ENCODE peak calls at places on chromosomes 6 and 20, in six cellular contexts. B, X, W, K, Q and T are unnamed samples.

GRCh38 chr6:62367601-62368000 is 81.6 kb upstream of the KHDRBS2 start:
- DNase-seq in B (no peak), X (no peak), W (peak; percentile 19), K (no peak), Q (no peak), T (peak; percentile 32)

GRCh38 chr6:79621579-79621978 is 9.6 kb upstream of the SH3BGRL2 start:
- DNase-seq in B (no peak), X (no peak), W (no peak), K (no peak), Q (no peak), T (no peak)

GRCh38 chr6:124870611-124871201 is 91.5 kb upstream of the RNF217 start:
- DNase-seq in B (no peak), X (no peak), W (no peak), K (no peak), Q (no peak), T (no peak)

GRCh38 chr6:42138630-42139619 is 3.5 kb downstream of the C6orf132 start:
- DNase-seq in B (no peak), X (no peak), W (no peak), K (no peak), Q (no peak), T (no peak)

GRCh38 chr6:56954389-56955170 is at the start of gene BEND6:
- DNase-seq in B (peak; percentile 23), X (peak; percentile 80), W (peak; percentile 81), K (peak; percentile 72), Q (peak; percentile 13), T (no peak)

GRCh38 chr20:50798650-50799049 is 3.8 kb downstream of the BCAS4 start:
- DNase-seq in B (no peak), X (no peak), W (no peak), K (no peak), Q (no peak), T (no peak)

GRCh38 chr6:47727391-47727790 is 29.0 kb downstream of the ADGRF4 start:
- DNase-seq in B (no peak), X (no peak), W (no peak), K (no peak), Q (no peak), T (no peak)

GRCh38 chr6:122145741-122146240 is 253.7 kb upstream of the HSF2 start:
- DNase-seq in B (no peak), X (no peak), W (no peak), K (no peak), Q (no peak), T (no peak)

GRCh38 chr6:20737912-20738311 is 203.7 kb downstream of the CDKAL1 start:
- DNase-seq in B (no peak), X (no peak), W (no peak), K (no peak), Q (no peak), T (no peak)

GRCh38 chr20:19932170-19932667 is 84.9 kb upstream of the NAA20 start:
- DNase-seq in B (no peak), X (no peak), W (no peak), K (no peak), Q (no peak), T (no peak)

GRCh38 chr20:7161690-7162089 is 394.2 kb downstream of the BMP2 start:
- DNase-seq in B (no peak), X (no peak), W (no peak), K (no peak), Q (no peak), T (no peak)

GRCh38 chr6:85192186-85192585 is 257.7 kb upstream of the NT5E start:
- DNase-seq in B (no peak), X (no peak), W (no peak), K (no peak), Q (no peak), T (no peak)

GRCh38 chr6:88629838-88630462 is 333.5 kb downstream of the RNGTT start:
- DNase-seq in B (no peak), X (no peak), W (no peak), K (no peak), Q (no peak), T (no peak)

GRCh38 chr6:43285832-43286231 is 12.2 kb upstream of the SLC22A7 start:
- DNase-seq in B (no peak), X (no peak), W (no peak), K (no peak), Q (no peak), T (no peak)

GRCh38 chr20:60569116-60569515 is 610.9 kb downstream of the CDH26 start:
- DNase-seq in B (no peak), X (no peak), W (no peak), K (no peak), Q (no peak), T (no peak)

GRCh38 chr6:168190646-168191443 is 111.8 kb upstream of the FRMD1 start:
- DNase-seq in B (no peak), X (no peak), W (no peak), K (peak; percentile 36), Q (no peak), T (no peak)

GRCh38 chr20:58458342-58459057 is 56.7 kb downstream of the APCDD1L start:
- DNase-seq in B (no peak), X (no peak), W (peak; percentile 86), K (no peak), Q (no peak), T (peak; percentile 52)

GRCh38 chr20:38023181-38024085 is 9.8 kb downstream of the TTI1 start:
- DNase-seq in B (no peak), X (no peak), W (no peak), K (no peak), Q (no peak), T (no peak)

GRCh38 chr6:4344317-4344899 is 209.0 kb upstream of the ECI2 start:
- DNase-seq in B (no peak), X (peak; percentile 27), W (no peak), K (no peak), Q (no peak), T (no peak)

GRCh38 chr6:31690231-31691077 is 9.6 kb upstream of the LY6G5C start:
- DNase-seq in B (no peak), X (no peak), W (no peak), K (no peak), Q (no peak), T (no peak)

GRCh38 chr6:167856999-167857660 is 30.4 kb downstream of the AFDN start:
- DNase-seq in B (no peak), X (no peak), W (no peak), K (no peak), Q (no peak), T (no peak)

GRCh38 chr6:40353967-40354452 is 233.2 kb downstream of the LRFN2 start:
- DNase-seq in B (no peak), X (no peak), W (no peak), K (no peak), Q (no peak), T (peak; percentile 5)

GRCh38 chr6:36616888-36617521 is 22.8 kb downstream of the SRSF3 start:
- DNase-seq in B (peak; percentile 88), X (peak; percentile 71), W (no peak), K (peak; percentile 53), Q (no peak), T (no peak)

GRCh38 chr6:32684246-32684645 is 17.8 kb upstream of the HLA-DQB1 start:
- DNase-seq in B (no peak), X (no peak), W (no peak), K (no peak), Q (no peak), T (no peak)

GRCh38 chr6:108403260-108403659 is 108.4 kb downstream of the AFG1L start:
- DNase-seq in B (no peak), X (no peak), W (no peak), K (no peak), Q (no peak), T (no peak)

GRCh38 chr6:131348572-131348971 is 213.3 kb downstream of the AKAP7 start:
- DNase-seq in B (no peak), X (no peak), W (no peak), K (no peak), Q (no peak), T (no peak)

GRCh38 chr20:46563170-46563847 is 12.9 kb upstream of the OCSTAMP start:
- DNase-seq in B (no peak), X (no peak), W (no peak), K (no peak), Q (no peak), T (no peak)

GRCh38 chr20:40965671-40966070 is 63.0 kb upstream of the TOP1 start:
- DNase-seq in B (no peak), X (no peak), W (no peak), K (no peak), Q (no peak), T (no peak)

GRCh38 chr6:51289041-51289440 is 470.4 kb downstream of the TFAP2B start:
- DNase-seq in B (no peak), X (no peak), W (no peak), K (no peak), Q (no peak), T (no peak)

GRCh38 chr6:17421406-17421805 is 28.0 kb downstream of the CAP2 start:
- DNase-seq in B (no peak), X (no peak), W (no peak), K (no peak), Q (no peak), T (no peak)

GRCh38 chr6:142802124-142802523 is 142.9 kb downstream of the HIVEP2 start:
- DNase-seq in B (no peak), X (peak; percentile 50), W (no peak), K (peak; percentile 71), Q (peak; percentile 36), T (no peak)

GRCh38 chr20:4949833-4950178 is 51.5 kb downstream of the SLC23A2 start:
- DNase-seq in B (no peak), X (no peak), W (peak; percentile 44), K (peak; percentile 67), Q (no peak), T (no peak)

GRCh38 chr6:140174509-140174908 is 800.1 kb upstream of the CITED2 start:
- DNase-seq in B (no peak), X (peak; percentile 27), W (no peak), K (no peak), Q (no peak), T (no peak)

GRCh38 chr6:126267621-126268020 is 72.3 kb upstream of the CENPW start:
- DNase-seq in B (no peak), X (no peak), W (no peak), K (no peak), Q (no peak), T (no peak)

GRCh38 chr6:38143191-38144154 is 323.9 kb downstream of the ZFAND3 start:
- DNase-seq in B (peak; percentile 9), X (no peak), W (no peak), K (no peak), Q (no peak), T (no peak)

GRCh38 chr20:43726333-43726732 is 469 bp downstream of the GTSF1L start:
- DNase-seq in B (no peak), X (no peak), W (no peak), K (no peak), Q (no peak), T (no peak)